ENCODE peak calls at places on chromosomes 3 and 15, in nine cellular contexts. N is ovary, K is keratinocyte, R is astrocyte, X is breast epithelium, A is colonic mucosa, D is esophagus squamous epithelium, I is fibroblast of the aortic adventitia, P is left lung. Z is an unnamed sample.

GRCh38 chr3:139302084-139302800 is 41.6 kb upstream of the MRPS22 start:
- DNase-seq in N (no peak), P (no peak), I (peak; percentile 99), R (peak; percentile 100), K (peak; percentile 54), A (no peak), X (peak; percentile 33), D (no peak), Z (no peak)

GRCh38 chr3:113617726-113618125 is 78.7 kb downstream of the USF3 start:
- DNase-seq in D (no peak), X (no peak), A (no peak), N (no peak), K (no peak), R (no peak), P (no peak), I (no peak), Z (no peak)

GRCh38 chr3:101279162-101279561 is 41.2 kb downstream of the IMPG2 start:
- DNase-seq in D (no peak), R (peak; percentile 41), I (peak; percentile 31), N (no peak), P (no peak), A (no peak), X (no peak), K (no peak), Z (no peak)

GRCh38 chr15:70672081-70672480 is 91.3 kb downstream of the UACA start:
- DNase-seq in I (no peak), X (no peak), D (no peak), N (no peak), K (no peak), A (no peak), R (peak; percentile 41), P (no peak), Z (no peak)

GRCh38 chr3:139218046-139218445 is 125.8 kb upstream of the MRPS22 start:
- DNase-seq in K (no peak), N (no peak), X (no peak), R (peak; percentile 42), A (no peak), I (no peak), D (no peak), P (no peak), Z (no peak)

GRCh38 chr15:70327328-70328136 is 229.8 kb upstream of the TLE3 start:
- DNase-seq in I (peak; percentile 95), P (no peak), A (no peak), R (peak; percentile 96), D (no peak), K (no peak), N (no peak), X (no peak), Z (no peak)

GRCh38 chr15:38398134-38398533 is 55.8 kb upstream of the FAM98B start:
- DNase-seq in P (no peak), A (no peak), R (peak; percentile 99), I (peak; percentile 93), N (no peak), D (no peak), K (peak; percentile 40), X (no peak), Z (no peak)

GRCh38 chr3:24318668-24319287 is 175.9 kb downstream of the THRB start:
- DNase-seq in K (peak; percentile 67), D (no peak), R (peak; percentile 55), I (peak; percentile 27), A (no peak), P (no peak), X (no peak), N (no peak), Z (no peak)

GRCh38 chr15:85128636-85129035 is 147.0 kb downstream of the PDE8A start:
- DNase-seq in A (no peak), R (peak; percentile 26), X (no peak), D (no peak), N (no peak), K (no peak), I (no peak), P (no peak), Z (no peak)

GRCh38 chr3:112930771-112931170 is 44.1 kb downstream of the CD200R1 start:
- DNase-seq in D (no peak), P (no peak), K (no peak), N (no peak), A (no peak), X (no peak), I (no peak), R (no peak), Z (no peak)

GRCh38 chr3:4934050-4934449 is 45.2 kb upstream of the BHLHE40 start:
- DNase-seq in K (no peak), R (no peak), I (no peak), P (no peak), D (no peak), X (no peak), N (no peak), A (no peak), Z (no peak)

GRCh38 chr15:58447244-58448010 is 15.6 kb downstream of the LIPC start:
- DNase-seq in N (no peak), R (peak; percentile 97), A (no peak), D (no peak), X (no peak), K (no peak), P (no peak), I (peak; percentile 89), Z (no peak)

GRCh38 chr15:64275934-64276333 is 80.0 kb downstream of the CSNK1G1 start:
- DNase-seq in R (no peak), N (no peak), A (no peak), K (no peak), X (no peak), D (no peak), P (no peak), I (no peak), Z (no peak)

GRCh38 chr3:34075975-34076374 is 277.5 kb downstream of the PDCD6IP start:
- DNase-seq in K (no peak), R (no peak), N (no peak), D (no peak), A (no peak), X (no peak), P (no peak), I (no peak), Z (no peak)

GRCh38 chr15:70514236-70514635 is 249.1 kb downstream of the UACA start:
- DNase-seq in X (no peak), N (no peak), P (no peak), A (no peak), R (no peak), K (no peak), I (no peak), D (no peak), Z (no peak)

GRCh38 chr3:188497021-188497420 is 343.1 kb downstream of the LPP start:
- DNase-seq in N (no peak), I (no peak), P (no peak), A (no peak), R (no peak), D (no peak), K (no peak), X (no peak), Z (no peak)

GRCh38 chr3:138296639-138297038 is 33.0 kb downstream of the NME9 start:
- DNase-seq in A (no peak), I (no peak), D (no peak), N (no peak), X (no peak), K (no peak), R (no peak), P (no peak), Z (no peak)

GRCh38 chr3:56806407-56806806 is 4.7 kb upstream of the ARHGEF3 start:
- DNase-seq in P (no peak), K (no peak), I (no peak), D (no peak), N (no peak), X (no peak), R (no peak), A (no peak), Z (no peak)

GRCh38 chr15:94576889-94577533 is 345.6 kb downstream of the MCTP2 start:
- DNase-seq in X (no peak), K (no peak), R (no peak), D (no peak), N (no peak), A (peak; percentile 33), P (no peak), I (no peak), Z (no peak)

GRCh38 chr3:44396200-44397171 is 57.9 kb downstream of the TCAIM start:
- DNase-seq in X (no peak), K (no peak), R (no peak), P (no peak), D (no peak), I (no peak), A (no peak), N (no peak), Z (no peak)

GRCh38 chr3:62926494-62926893 is 51.3 kb upstream of the CADPS start:
- DNase-seq in A (no peak), X (no peak), P (no peak), N (no peak), R (no peak), I (no peak), D (no peak), K (no peak), Z (no peak)
- TF ChIP-seq CTCF in A (no peak), X (no peak), P (no peak), N (no peak), R (no peak), I (no peak), D (no peak), K (no peak), Z (peak; percentile 18)

DNA sequence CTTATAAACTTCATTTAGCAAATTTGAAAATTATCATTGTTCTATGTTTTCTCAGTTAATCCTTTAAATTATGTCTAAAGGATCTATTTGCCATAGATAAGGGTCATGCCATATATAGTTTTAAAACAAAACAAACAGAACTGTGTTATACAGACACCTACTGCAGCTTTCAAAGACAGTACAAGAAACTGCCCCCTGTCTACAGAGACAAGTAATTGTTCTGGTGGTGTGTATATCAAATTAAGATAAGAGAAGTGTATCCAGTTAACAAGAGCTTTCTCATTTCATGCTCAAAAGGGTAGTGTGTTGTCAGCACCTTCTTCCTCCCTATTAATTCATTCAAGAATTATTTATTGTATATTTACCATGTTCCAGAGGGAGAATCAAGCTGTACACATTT is 201.2 kb downstream of the FMN1 start:
- DNase-seq in P (no peak), K (no peak), A (no peak), R (no peak), I (peak; percentile 58), D (no peak), N (no peak), X (no peak), Z (no peak)
- TF ChIP-seq CTCF in P (no peak), K (no peak), A (no peak), R (peak; percentile 19), I (peak; percentile 55), D (peak; percentile 6), N (no peak), X (no peak), Z (peak; percentile 62)

DNA sequence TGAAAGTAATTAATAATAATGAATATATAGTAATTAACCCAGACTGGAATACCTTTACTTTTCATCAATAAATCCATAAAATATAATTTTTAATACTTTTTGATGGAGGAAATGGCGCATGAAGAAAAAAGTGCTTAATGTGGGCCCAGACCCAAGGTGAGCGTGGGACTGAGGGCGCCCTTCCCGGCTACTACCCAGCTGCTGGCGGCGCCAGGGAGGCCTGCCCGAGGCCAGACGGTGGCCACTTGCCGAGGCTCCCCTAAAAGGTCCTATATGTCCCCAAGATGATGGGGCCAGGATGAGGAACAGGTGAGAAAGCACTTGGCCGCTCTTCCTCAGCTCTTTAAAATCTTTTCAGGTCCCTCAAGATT is 29.1 kb downstream of the CCNL1 start:
- DNase-seq in N (no peak), R (no peak), K (no peak), P (no peak), I (no peak), D (no peak), A (no peak), X (no peak), Z (no peak)
- TF ChIP-seq CTCF in N (no peak), R (no peak), K (no peak), P (no peak), I (no peak), D (no peak), A (no peak), X (no peak), Z (no peak)

GRCh38 chr15:66879968-66880367 is 177.9 kb downstream of the SMAD6 start:
- DNase-seq in I (no peak), N (no peak), P (no peak), R (no peak), A (no peak), D (no peak), X (no peak), K (no peak), Z (no peak)
- TF ChIP-seq CTCF in I (no peak), N (no peak), P (no peak), R (no peak), A (no peak), D (no peak), X (no peak), K (no peak), Z (no peak)

Z was measured in type B pancreatic cell.